ENCODE peak calls at places on chromosomes 11 and 22, in four cellular contexts. M is IMR-90, N is K562, L is GM12878. F is an unnamed sample.
A peak's percentile ranks its signal among the peaks of the same experiment; 100 is the strongest.

GRCh38 chr11:124759268-124760204 is 2.6 kb downstream of the ESAM start:
- DNase-seq in N (no peak), L (no peak), M (no peak), F (no peak)

GRCh38 chr22:20136603-20136873 is 4.9 kb downstream of the ZDHHC8 start:
- DNase-seq in L (no peak), M (no peak), N (no peak), F (no peak)

GRCh38 chr22:20237480-20238440 is 30.4 kb downstream of the RTN4R start:
- DNase-seq in N (no peak), L (no peak), M (no peak), F (no peak)

GRCh38 chr11:121048464-121049233 is 24.7 kb downstream of the TBCEL start:
- DNase-seq in M (peak; percentile 34), L (no peak), N (no peak), F (no peak)

GRCh38 chr11:111846640-111847039 is 24.7 kb downstream of the ALG9 start:
- DNase-seq in L (no peak), M (peak; percentile 92), N (no peak), F (no peak)

GRCh38 chr11:111645657-111646316 is 43.5 kb downstream of the SIK2 start:
- DNase-seq in N (no peak), M (no peak), L (no peak), F (no peak)

GRCh38 chr11:115267871-115268270 is 236.3 kb downstream of the CADM1 start:
- DNase-seq in M (no peak), N (no peak), L (no peak), F (no peak)

GRCh38 chr11:112270551-112271180 is 10.0 kb upstream of the PLET1 start:
- DNase-seq in N (peak; percentile 59), L (no peak), M (no peak), F (no peak)

DNA sequence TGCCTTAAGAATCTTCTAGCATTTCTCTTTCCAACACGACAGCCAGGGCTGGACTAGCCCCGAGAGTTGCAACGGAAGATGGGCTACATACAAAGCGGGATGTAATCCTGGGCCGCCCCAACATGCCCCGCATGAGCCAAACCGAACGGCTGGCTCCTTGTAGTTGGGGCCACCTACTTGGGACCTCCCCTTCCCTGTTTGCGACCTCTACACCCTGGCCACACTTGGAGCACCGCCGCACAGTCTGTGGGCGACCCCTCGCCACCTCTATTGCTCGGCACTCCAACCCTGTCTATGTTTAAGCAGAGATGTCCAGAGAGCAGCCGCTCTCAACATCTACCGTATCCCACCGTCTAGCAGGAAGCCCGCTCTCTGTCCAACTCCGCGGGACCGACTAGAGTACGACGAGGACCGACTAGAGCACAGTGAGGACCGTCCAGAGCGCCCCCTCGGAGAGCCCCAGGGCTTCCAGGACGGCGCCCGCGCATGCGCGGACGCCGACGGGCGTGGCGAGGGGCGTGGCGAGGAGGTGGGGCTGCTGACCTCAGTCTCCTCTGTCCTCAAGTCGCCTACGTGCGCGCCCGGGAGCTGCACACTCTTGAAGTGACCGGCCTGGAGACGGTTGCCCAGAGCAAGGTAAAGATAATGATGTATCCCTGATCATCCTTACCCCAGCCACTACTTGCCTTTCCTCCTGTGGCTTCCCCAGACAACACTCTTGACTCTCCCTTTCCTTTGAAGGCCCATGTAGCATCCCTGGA is 32.3 kb downstream of the NEAT1 start:
- DNase-seq in N (peak; percentile 97), L (peak; percentile 77), M (peak; percentile 74), F (peak; percentile 88)
- TF ChIP-seq ELK1 in N (no peak), L (no peak), M (no peak), F (no peak)

GRCh38 chr11:69250503-69251393 is 43.2 kb upstream of the MYEOV start:
- DNase-seq in L (no peak), N (no peak), M (no peak), F (no peak)

GRCh38 chr11:69249641-69250502 is 44.1 kb upstream of the MYEOV start:
- DNase-seq in M (peak; percentile 69), L (no peak), N (no peak), F (no peak)

GRCh38 chr11:69252494-69252845 is 41.5 kb upstream of the MYEOV start:
- DNase-seq in N (no peak), L (no peak), M (no peak), F (no peak)

GRCh38 chr11:69251639-69252493 is 42.1 kb upstream of the MYEOV start:
- DNase-seq in L (no peak), M (no peak), N (peak; percentile 5), F (no peak)

GRCh38 chr11:69253028-69253427 is 40.9 kb upstream of the MYEOV start:
- DNase-seq in N (no peak), M (peak; percentile 73), L (no peak), F (peak; percentile 49)
- TF ChIP-seq ELK1 in N (no peak), M (no peak), L (no peak), F (no peak)

GRCh38 chr22:45134313-45134712 is 29.4 kb upstream of the NUP50 start:
- DNase-seq in L (no peak), N (no peak), M (no peak), F (no peak)

GRCh38 chr22:45136594-45136993 is 27.1 kb upstream of the NUP50 start:
- DNase-seq in L (no peak), M (no peak), N (no peak), F (no peak)

GRCh38 chr22:45127866-45128265 is 35.9 kb upstream of the NUP50 start:
- DNase-seq in L (no peak), N (no peak), M (peak; percentile 75), F (no peak)

GRCh38 chr22:45129703-45130524 is 33.8 kb upstream of the NUP50 start:
- DNase-seq in N (no peak), L (no peak), M (no peak), F (no peak)

GRCh38 chr22:45131749-45132148 is 32.0 kb upstream of the NUP50 start:
- DNase-seq in M (no peak), L (no peak), N (no peak), F (no peak)
- TF ChIP-seq ELK1 in M (no peak), L (no peak), N (no peak), F (no peak)

GRCh38 chr11:93870616-93871015 is 20.2 kb upstream of the VSTM5 start:
- DNase-seq in L (no peak), N (no peak), M (no peak), F (no peak)

GRCh38 chr11:93871521-93871920 is 21.1 kb upstream of the VSTM5 start:
- DNase-seq in N (no peak), L (no peak), M (no peak), F (no peak)

GRCh38 chr11:93875637-93876036 is 25.2 kb upstream of the VSTM5 start:
- DNase-seq in N (no peak), L (no peak), M (no peak), F (no peak)

GRCh38 chr11:93869830-93870229 is 19.4 kb upstream of the VSTM5 start:
- DNase-seq in M (no peak), N (peak; percentile 20), L (no peak), F (no peak)
- TF ChIP-seq ELK1 in M (no peak), N (no peak), L (no peak), F (no peak)

GRCh38 chr11:34136420-34136819 is 31.0 kb downstream of the NAT10 start:
- DNase-seq in M (no peak), N (no peak), L (no peak), F (no peak)

GRCh38 chr11:34135439-34135838 is 30.0 kb downstream of the NAT10 start:
- DNase-seq in L (no peak), N (no peak), M (no peak), F (no peak)

GRCh38 chr11:34139346-34139745 is 33.9 kb downstream of the NAT10 start:
- DNase-seq in M (no peak), N (no peak), L (no peak), F (no peak)

GRCh38 chr11:34143048-34143447 is 37.6 kb downstream of the NAT10 start:
- DNase-seq in N (no peak), L (no peak), M (no peak), F (no peak)

DNA sequence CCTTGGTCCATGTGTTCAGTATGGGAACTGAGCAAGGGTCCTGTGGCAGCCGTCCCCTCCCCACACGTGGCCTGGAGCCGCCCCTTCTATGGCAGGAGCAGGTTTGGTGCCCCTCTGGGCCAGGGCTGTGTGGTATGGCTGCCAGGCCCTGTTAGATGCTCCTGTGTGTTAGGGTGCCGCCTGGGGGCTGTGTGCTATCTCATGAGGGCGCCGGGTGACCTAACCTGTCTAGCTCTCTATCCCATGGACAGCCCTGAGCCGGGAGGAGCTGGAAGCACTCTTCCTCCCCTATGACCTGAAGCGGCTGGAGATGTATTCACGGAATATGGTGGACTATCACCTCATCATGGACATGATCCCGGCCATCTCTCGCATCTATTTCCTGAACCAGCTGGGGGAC is 34.7 kb downstream of the NAT10 start:
- DNase-seq in L (no peak), M (no peak), N (no peak), F (no peak)
- TF ChIP-seq ELK1 in L (no peak), M (no peak), N (no peak), F (no peak)

GRCh38 chr11:20759541-20759940 is 90.2 kb downstream of the NELL1 start:
- DNase-seq in N (no peak), L (no peak), M (no peak), F (no peak)

GRCh38 chr11:20762980-20763379 is 93.6 kb downstream of the NELL1 start:
- DNase-seq in L (no peak), M (no peak), N (no peak), F (no peak)

DNA sequence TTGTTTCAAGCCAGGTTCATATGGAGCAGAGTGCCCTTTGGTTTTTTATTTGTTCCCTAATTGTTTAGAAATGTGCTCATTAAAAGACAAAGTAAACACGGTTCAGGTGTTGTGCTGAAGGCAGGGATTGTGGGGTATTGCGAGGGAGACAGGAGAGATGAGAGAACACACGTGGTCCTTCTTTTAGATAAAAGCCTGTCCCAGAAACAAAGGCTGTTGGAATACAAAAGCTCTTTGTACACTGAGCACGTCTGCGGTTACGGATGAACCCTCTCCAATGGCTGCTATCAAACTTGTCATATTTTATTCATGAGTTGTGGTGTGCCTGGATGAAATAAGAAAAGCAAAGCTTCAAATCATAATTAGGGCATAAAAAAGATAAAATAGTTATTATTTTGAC is 92.7 kb downstream of the NELL1 start:
- DNase-seq in M (no peak), N (no peak), L (no peak), F (no peak)
- TF ChIP-seq ELK1 in M (no peak), N (no peak), L (no peak), F (no peak)

GRCh38 chr11:118915941-118916841 is 9.5 kb downstream of the BCL9L start:
- DNase-seq in L (no peak), M (no peak), N (no peak), F (no peak)

GRCh38 chr11:118915396-118915795 is 10.3 kb downstream of the BCL9L start:
- DNase-seq in L (no peak), N (no peak), M (no peak), F (no peak)

GRCh38 chr11:118918128-118918685 is 7.5 kb downstream of the BCL9L start:
- DNase-seq in M (peak; percentile 91), L (no peak), N (peak; percentile 85), F (no peak)

GRCh38 chr11:118917488-118918127 is 8.1 kb downstream of the BCL9L start:
- DNase-seq in L (no peak), M (peak; percentile 91), N (no peak), F (no peak)

GRCh38 chr11:118916842-118917388 is 8.8 kb downstream of the BCL9L start:
- DNase-seq in L (no peak), M (peak; percentile 75), N (peak; percentile 56), F (peak; percentile 81)
- TF ChIP-seq ELK1 in L (no peak), M (no peak), N (no peak), F (no peak)

F was measured in A549.